ENCODE peak calls at places on chromosomes 3 and 15, in ten cellular contexts. A is hepatocyte, G is neuronal stem cell, C is small intestine, X is aorta, H is Panc1, D is esophagus muscularis mucosa, B is cardiac muscle cell, I is neural progenitor cell, K is heart left ventricle. Y is an unnamed sample. For H3K36me3, the result is how much of the 10 kb centered on the place peaks cover.

GRCh38 chr3:42057561-42058211 is 33.5 kb upstream of the TRAK1 start:
- DNase-seq in H (no peak), B (no peak), C (peak), I (no peak), X (no peak), D (no peak), K (no peak), A (no peak), G (no peak), Y (peak)

GRCh38 chr15:64521726-64522164 is 61.4 kb downstream of the ZNF609 start:
- DNase-seq in I (peak), K (no peak), G (peak), H (no peak), A (peak), X (no peak), B (peak), C (peak), D (no peak), Y (peak)

GRCh38 chr3:42403737-42404136 is 6.7 kb downstream of the LYZL4 start:
- DNase-seq in H (no peak), G (no peak), K (no peak), I (no peak), A (no peak), B (no peak), D (no peak), X (no peak), C (no peak), Y (no peak)

GRCh38 chr3:82587174-82587573 is 825.7 kb upstream of the GBE1 start:
- DNase-seq in C (no peak), B (no peak), X (no peak), I (no peak), A (peak), K (no peak), G (no peak), D (no peak), H (no peak), Y (no peak)

GRCh38 chr15:47756872-47757271 is 39.6 kb downstream of the SEMA6D start:
- DNase-seq in X (peak), G (no peak), C (peak), B (peak), I (no peak), H (no peak), K (no peak), A (peak), D (no peak), Y (no peak)

GRCh38 chr3:48122504-48122903 is 65.7 kb downstream of the CDC25A start:
- DNase-seq in D (no peak), A (no peak), G (no peak), X (no peak), C (no peak), H (no peak), B (no peak), I (no peak), K (no peak), Y (no peak)

GRCh38 chr15:87736401-87736800 is 520.1 kb downstream of the NTRK3 start:
- DNase-seq in C (no peak), B (peak), H (no peak), A (no peak), K (no peak), G (no peak), X (no peak), D (no peak), I (no peak), Y (no peak)

GRCh38 chr3:126259411-126260391 is 79.3 kb upstream of the ALDH1L1 start:
- DNase-seq in D (peak), B (peak), A (peak), H (peak), K (peak), G (no peak), C (no peak), X (peak), I (peak), Y (peak)

GRCh38 chr3:115975353-115975752 is 352.0 kb downstream of the GAP43 start:
- DNase-seq in D (no peak), C (no peak), X (no peak), K (no peak), B (peak), G (no peak), A (peak), H (peak), I (no peak), Y (no peak)

GRCh38 chr15:76206325-76206976 is 104.8 kb downstream of the ETFA start:
- DNase-seq in G (no peak), H (no peak), D (no peak), A (peak), B (peak), C (peak), X (peak), I (no peak), K (peak), Y (peak)

GRCh38 chr3:18900994-18901393 is 247.3 kb upstream of the KCNH8 start:
- DNase-seq in B (peak), C (no peak), D (no peak), X (peak), G (no peak), H (no peak), A (peak), K (no peak), I (no peak), Y (no peak)

GRCh38 chr15:37362414-37362813 is 262.1 kb upstream of the MEIS2 start:
- DNase-seq in I (no peak), G (no peak), K (no peak), X (no peak), A (no peak), B (no peak), H (no peak), C (no peak), D (no peak), Y (no peak)

GRCh38 chr3:66314455-66314854 is 93.7 kb downstream of the SLC25A26 start:
- DNase-seq in X (no peak), K (no peak), A (no peak), I (no peak), C (no peak), D (no peak), B (no peak), G (no peak), H (no peak), Y (no peak)

GRCh38 chr3:131174752-131175151 is 148.1 kb downstream of the NEK11 start:
- DNase-seq in B (peak), K (no peak), A (no peak), X (no peak), C (peak), I (no peak), G (no peak), D (no peak), H (no peak), Y (no peak)

GRCh38 chr3:137647179-137647578 is 116.9 kb upstream of the SOX14 start:
- DNase-seq in C (no peak), X (no peak), G (no peak), D (no peak), A (no peak), B (no peak), K (no peak), H (no peak), I (peak), Y (no peak)

GRCh38 chr3:58532794-58533220 is 4.2 kb downstream of the ACOX2 start:
- DNase-seq in I (peak), X (peak), C (peak), H (peak), K (peak), G (peak), B (peak), D (no peak), A (peak), Y (peak)

GRCh38 chr15:63901912-63902670 is 68.3 kb upstream of the HERC1 start:
- DNase-seq in H (no peak), X (no peak), B (no peak), I (no peak), K (no peak), C (no peak), D (no peak), G (no peak), A (no peak), Y (no peak)

GRCh38 chr15:66740802-66741201 is 38.8 kb downstream of the SMAD6 start:
- DNase-seq in A (peak), X (peak), K (no peak), D (no peak), H (no peak), C (no peak), G (no peak), B (peak), I (no peak), Y (peak)

GRCh38 chr3:196340466-196340865 is 2.3 kb upstream of the TM4SF19 start:
- DNase-seq in C (no peak), D (no peak), X (no peak), K (no peak), H (no peak), B (no peak), G (no peak), I (no peak), A (no peak), Y (no peak)

GRCh38 chr15:38696120-38696727 is 131.6 kb upstream of the RASGRP1 start:
- DNase-seq in I (no peak), C (peak), B (peak), X (peak), H (no peak), D (no peak), K (no peak), A (no peak), G (no peak), Y (no peak)

GRCh38 chr3:33884701-33885100 is 86.3 kb downstream of the PDCD6IP start:
- DNase-seq in X (no peak), G (no peak), A (no peak), C (no peak), I (no peak), H (no peak), B (no peak), K (no peak), D (no peak), Y (no peak)

GRCh38 chr15:69951511-69952209 is 146.1 kb downstream of the TLE3 start:
- DNase-seq in G (no peak), A (peak), B (no peak), I (no peak), K (no peak), H (no peak), X (no peak), C (no peak), D (peak), Y (no peak)

GRCh38 chr3:140427786-140428185 is 250.1 kb upstream of the TRIM42 start:
- DNase-seq in H (no peak), A (no peak), B (no peak), G (no peak), I (no peak), K (no peak), X (no peak), D (peak), C (no peak), Y (no peak)

GRCh38 chr3:97910931-97911351 is 61.3 kb downstream of the RIOX2 start:
- DNase-seq in D (no peak), I (no peak), B (peak), X (no peak), K (no peak), A (peak), G (no peak), C (no peak), H (no peak), Y (no peak)

GRCh38 chr3:25428003-25428861 is at the start of gene RARB:
- DNase-seq in D (peak), A (peak), G (peak), B (peak), C (peak), H (no peak), K (peak), I (peak), X (peak), Y (peak)

GRCh38 chr3:111210866-111211564 is 139.4 kb downstream of the NECTIN3 start:
- DNase-seq in D (no peak), G (no peak), X (no peak), I (peak), K (no peak), B (no peak), H (no peak), A (no peak), C (no peak), Y (no peak)

GRCh38 chr3:12643010-12643380 is 20.9 kb downstream of the RAF1 start:
- DNase-seq in X (no peak), H (no peak), G (no peak), I (no peak), C (no peak), D (no peak), B (no peak), K (no peak), A (no peak), Y (no peak)

GRCh38 chr3:173584093-173584833 is 186.7 kb downstream of the NLGN1 start:
- DNase-seq in I (peak), K (no peak), B (peak), X (no peak), H (peak), A (peak), G (peak), D (no peak), C (no peak), Y (no peak)

DNA sequence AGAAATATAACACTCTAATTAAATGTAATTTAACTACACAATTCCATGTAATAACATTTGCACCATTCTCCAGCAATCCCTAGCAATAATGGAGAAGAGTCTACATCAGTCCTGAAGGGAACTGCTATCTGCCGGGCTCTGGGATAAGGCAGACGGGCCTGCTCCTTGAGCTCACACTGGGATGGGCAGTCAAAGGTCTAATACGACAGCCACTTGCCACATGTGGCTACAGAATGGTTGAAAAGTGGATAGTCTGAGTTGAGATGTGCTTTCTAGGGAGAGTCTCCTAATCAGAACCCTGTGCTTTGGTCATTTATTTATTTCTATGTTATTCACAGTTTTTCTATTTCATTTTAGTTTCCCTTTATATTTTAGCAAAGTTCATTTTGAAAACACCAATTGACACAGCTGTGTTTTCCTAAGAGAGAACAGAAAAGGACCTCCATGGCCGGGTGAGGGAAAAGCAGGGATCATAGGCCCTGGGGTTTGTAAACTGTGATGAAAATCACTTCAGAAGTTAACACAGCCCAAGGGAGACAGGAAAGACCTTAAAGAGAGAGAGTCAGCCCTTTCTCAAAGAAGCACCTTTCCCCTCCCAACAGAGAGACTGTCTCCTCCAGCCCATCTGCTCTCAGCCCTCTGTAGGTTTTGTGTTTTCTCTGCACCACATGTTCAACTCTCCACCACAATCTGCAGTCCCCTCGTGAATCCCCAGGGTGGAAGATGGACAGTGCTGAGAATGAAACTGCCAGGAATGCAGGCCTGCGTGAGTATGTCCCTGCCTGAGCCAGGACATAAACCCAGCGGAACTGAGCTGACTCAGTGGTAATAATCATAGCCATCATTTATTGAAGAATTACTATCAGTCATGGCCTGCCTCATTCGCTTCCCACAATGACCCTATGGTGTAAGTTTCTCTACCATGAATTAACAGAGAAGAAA is 11.6 kb downstream of the FSIP1 start:
- DNase-seq in G (no peak), D (no peak), K (no peak), C (no peak), A (no peak), X (no peak), I (no peak), H (no peak), B (peak), Y (peak)
- H3K4me3 ChIP-seq in G (no peak), D (peak), K (peak), C (no peak), A (no peak), X (no peak), I (no peak), H (no peak), B (no peak), Y (peak)

DNA sequence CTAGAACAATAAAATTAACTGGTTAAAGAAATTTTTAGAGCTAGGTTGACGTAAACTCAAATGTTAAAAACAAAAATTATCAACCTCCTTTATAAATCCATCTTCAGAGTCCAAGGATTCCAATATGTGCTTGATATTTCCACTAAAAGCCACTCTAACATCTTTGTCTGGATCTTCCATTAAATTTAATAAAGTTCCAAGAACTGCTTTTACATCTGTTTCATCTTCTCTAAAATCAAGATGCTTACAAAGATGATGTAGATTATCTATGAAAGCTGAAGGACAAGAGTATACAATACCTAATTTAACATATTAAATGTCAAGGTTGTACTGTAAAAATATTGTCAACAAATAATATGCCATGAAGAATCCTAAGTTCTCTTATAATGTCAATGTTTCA is 24.8 kb downstream of the ATR start:
- DNase-seq in B (no peak), D (no peak), A (no peak), I (no peak), K (no peak), X (no peak), G (no peak), H (no peak), C (no peak), Y (no peak)
- H3K36me3 ChIP-seq in B (under half), D (half or more), A (under half), I (under half), K (under half), X (under half), G (half or more), H (under half), C (under half), Y (half or more)

GRCh38 chr3:117486709-117487394 is 777.3 kb downstream of the TUSC7 start:
- DNase-seq in I (peak), A (no peak), B (no peak), D (no peak), X (no peak), C (no peak), K (no peak), H (no peak), G (no peak), Y (no peak)

GRCh38 chr3:117485841-117486240 is 776.3 kb downstream of the TUSC7 start:
- DNase-seq in B (no peak), D (no peak), H (no peak), X (no peak), G (no peak), K (no peak), A (no peak), C (no peak), I (no peak), Y (no peak)

GRCh38 chr3:117483839-117484238 is 774.3 kb downstream of the TUSC7 start:
- DNase-seq in B (no peak), G (no peak), K (no peak), X (no peak), I (no peak), C (no peak), H (no peak), D (no peak), A (no peak), Y (no peak)

GRCh38 chr3:117489663-117490079 is 780.1 kb downstream of the TUSC7 start:
- DNase-seq in X (no peak), I (no peak), H (no peak), B (no peak), A (no peak), C (peak), K (no peak), G (no peak), D (no peak), Y (no peak)

GRCh38 chr3:117488983-117489382 is 779.4 kb downstream of the TUSC7 start:
- DNase-seq in D (no peak), X (no peak), B (no peak), A (no peak), G (no peak), H (no peak), I (no peak), K (no peak), C (no peak), Y (no peak)
- H3K27ac ChIP-seq in D (no peak), X (no peak), B (no peak), A (no peak), G (no peak), H (no peak), I (no peak), K (no peak), C (no peak), Y (no peak)

DNA sequence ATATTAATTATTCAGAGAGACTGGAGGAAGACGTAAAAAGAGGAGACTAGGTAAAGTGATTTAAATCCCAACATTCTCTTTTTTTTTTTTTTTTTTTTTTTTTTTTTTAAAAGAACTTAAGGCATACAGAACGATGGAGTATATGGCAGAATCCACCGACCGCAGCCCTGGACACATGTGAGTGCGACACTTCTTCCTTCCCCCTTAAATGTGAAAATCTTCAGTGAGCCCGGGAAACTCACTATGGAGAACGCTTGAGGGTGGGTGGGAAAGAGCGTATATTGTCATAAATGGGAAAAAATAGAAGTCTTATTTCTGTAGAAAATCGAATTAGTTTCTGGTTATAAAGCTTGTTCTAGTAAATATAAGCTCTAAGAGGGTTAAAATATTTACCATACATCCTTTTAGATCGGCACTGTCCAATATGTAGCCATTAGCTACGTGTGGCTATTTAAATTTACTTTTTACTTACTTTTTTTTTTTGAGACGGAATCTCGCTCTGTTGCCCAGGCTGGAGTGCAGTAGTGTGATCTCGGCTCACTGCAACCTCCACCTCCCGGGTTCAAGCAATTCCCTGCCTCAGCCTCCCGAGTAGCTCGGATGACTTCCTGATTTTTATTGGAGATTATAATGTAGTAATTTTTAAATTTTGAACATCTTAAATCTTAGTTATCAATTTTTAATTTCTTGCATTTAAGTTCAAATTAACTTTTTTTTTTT is 930 bp downstream of the NMD3 start:
- DNase-seq in A (peak), I (no peak), K (no peak), H (no peak), D (no peak), B (peak), G (no peak), C (peak), X (peak), Y (no peak)
- H3K4me3 ChIP-seq in A (peak), I (peak), K (peak), H (peak), D (peak), B (peak), G (peak), C (peak), X (peak), Y (peak)

GRCh38 chr3:187722206-187722612 is 19.9 kb upstream of the RTP2 start:
- DNase-seq in C (no peak), G (no peak), I (no peak), K (no peak), X (no peak), H (no peak), A (no peak), B (no peak), D (no peak), Y (no peak)
- H3K36me3 ChIP-seq in C (under half), G (under half), I (under half), K (under half), X (under half), H (under half), A (under half), B (under half), D (half or more), Y (half or more)

DNA sequence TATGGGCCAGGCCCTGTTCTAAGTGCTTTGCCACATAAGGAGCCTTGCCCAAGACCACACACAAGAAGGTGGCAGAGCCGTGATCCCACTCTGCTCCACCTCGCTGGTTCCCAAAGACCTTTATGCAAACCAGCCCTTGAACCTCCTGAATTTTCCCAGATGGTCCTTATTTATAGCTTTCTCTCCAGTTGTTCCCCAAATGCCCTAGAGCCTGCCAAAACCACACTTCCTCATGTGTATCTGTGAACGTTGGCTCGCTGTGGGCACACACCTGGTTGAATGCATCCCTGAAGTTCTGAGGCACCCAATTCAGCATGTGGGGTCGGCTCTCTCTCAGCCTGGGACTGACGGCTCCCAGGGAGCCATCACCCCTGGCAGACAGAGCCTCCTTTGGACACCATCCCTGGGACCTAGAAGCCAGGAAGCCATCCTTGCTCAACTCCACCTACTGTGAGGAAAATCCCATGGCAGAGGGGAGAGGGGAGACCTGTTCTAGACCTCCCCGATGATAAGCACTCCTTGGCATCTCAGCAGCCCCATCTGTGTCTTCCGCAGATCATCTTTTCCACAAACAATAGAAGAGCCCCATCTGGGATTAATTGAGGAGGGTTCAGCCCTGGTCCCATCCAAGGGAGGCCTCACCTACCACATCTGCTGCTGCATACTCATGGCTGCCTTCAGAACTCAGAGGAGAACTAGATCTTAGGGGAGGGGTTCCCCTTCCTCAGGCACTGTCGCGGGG is 42.3 kb upstream of the LIMD1 start:
- DNase-seq in X (no peak), G (no peak), C (no peak), H (no peak), K (no peak), B (peak), D (no peak), A (no peak), I (no peak), Y (peak)
- H3K27ac ChIP-seq in X (no peak), G (no peak), C (no peak), H (no peak), K (peak), B (peak), D (peak), A (peak), I (no peak), Y (peak)